ENCODE peak calls at places on chromosomes 16 and 17, in eight cellular contexts. One of them, this sample, is unnamed.

GRCh38 chr16:89101303-89102034 is 7.8 kb downstream of the ACSF3 start:
- DNase-seq in sigmoid colon: no peak
- DNase-seq in AG09309: no peak
- DNase-seq in gastrocnemius medialis: no peak
- DNase-seq in AG04449: no peak
- DNase-seq in GM10248: no peak
- DNase-seq in AG04450: no peak
- DNase-seq in prostate gland: no peak
- DNase-seq in this sample: no peak

GRCh38 chr16:53781023-53781605 is 77.2 kb downstream of the FTO start:
- DNase-seq in AG04449: no peak
- DNase-seq in gastrocnemius medialis: no peak
- DNase-seq in prostate gland: no peak
- DNase-seq in GM10248: no peak
- DNase-seq in AG04450: no peak
- DNase-seq in AG09309: no peak
- DNase-seq in sigmoid colon: no peak
- DNase-seq in this sample: no peak

GRCh38 chr16:88810868-88811599 is 694 bp downstream of the APRT start:
- DNase-seq in prostate gland: peak
- DNase-seq in AG04450: peak
- DNase-seq in AG04449: no peak
- DNase-seq in sigmoid colon: peak
- DNase-seq in GM10248: peak
- DNase-seq in gastrocnemius medialis: peak
- DNase-seq in AG09309: no peak
- DNase-seq in this sample: peak

GRCh38 chr17:44326867-44327444 is 2.3 kb upstream of the SLC25A39 start:
- DNase-seq in GM10248: peak
- DNase-seq in AG09309: peak
- DNase-seq in AG04450: peak
- DNase-seq in gastrocnemius medialis: peak
- DNase-seq in AG04449: peak
- DNase-seq in prostate gland: peak
- DNase-seq in sigmoid colon: peak
- DNase-seq in this sample: peak

GRCh38 chr17:78378225-78379133 is at the start of gene PGS1:
- DNase-seq in prostate gland: peak
- DNase-seq in AG04449: no peak
- DNase-seq in GM10248: peak
- DNase-seq in gastrocnemius medialis: peak
- DNase-seq in AG09309: no peak
- DNase-seq in sigmoid colon: peak
- DNase-seq in AG04450: no peak
- DNase-seq in this sample: peak

GRCh38 chr17:79272666-79273219 is 198.1 kb downstream of the ENGASE start:
- DNase-seq in AG09309: no peak
- DNase-seq in gastrocnemius medialis: no peak
- DNase-seq in prostate gland: no peak
- DNase-seq in AG04450: no peak
- DNase-seq in GM10248: no peak
- DNase-seq in sigmoid colon: no peak
- DNase-seq in AG04449: no peak
- DNase-seq in this sample: no peak

GRCh38 chr16:14957576-14958322 is 17.1 kb upstream of the PDXDC1 start:
- DNase-seq in gastrocnemius medialis: no peak
- DNase-seq in sigmoid colon: no peak
- DNase-seq in prostate gland: no peak
- DNase-seq in GM10248: no peak
- DNase-seq in AG09309: no peak
- DNase-seq in AG04450: no peak
- DNase-seq in AG04449: no peak
- DNase-seq in this sample: no peak

GRCh38 chr16:84740596-84741071 is 40.8 kb downstream of the USP10 start:
- DNase-seq in gastrocnemius medialis: no peak
- DNase-seq in AG04450: no peak
- DNase-seq in AG09309: no peak
- DNase-seq in prostate gland: no peak
- DNase-seq in sigmoid colon: no peak
- DNase-seq in AG04449: no peak
- DNase-seq in GM10248: no peak
- DNase-seq in this sample: no peak

GRCh38 chr17:14712471-14713075 is 411.7 kb downstream of the HS3ST3B1 start:
- DNase-seq in GM10248: no peak
- DNase-seq in sigmoid colon: no peak
- DNase-seq in AG04450: no peak
- DNase-seq in AG09309: peak
- DNase-seq in prostate gland: no peak
- DNase-seq in gastrocnemius medialis: no peak
- DNase-seq in AG04449: no peak
- DNase-seq in this sample: no peak

GRCh38 chr17:4476512-4477070 is 22.1 kb upstream of the SPNS2 start:
- DNase-seq in gastrocnemius medialis: no peak
- DNase-seq in sigmoid colon: no peak
- DNase-seq in GM10248: no peak
- DNase-seq in AG04449: no peak
- DNase-seq in AG09309: no peak
- DNase-seq in AG04450: no peak
- DNase-seq in prostate gland: peak
- DNase-seq in this sample: no peak

GRCh38 chr16:3112058-3112880 is at the start of gene ZNF205:
- DNase-seq in gastrocnemius medialis: peak
- DNase-seq in AG04449: no peak
- DNase-seq in GM10248: no peak
- DNase-seq in AG04450: no peak
- DNase-seq in sigmoid colon: peak
- DNase-seq in AG09309: peak
- DNase-seq in prostate gland: peak
- DNase-seq in this sample: no peak

GRCh38 chr17:78709119-78709681 is 72.9 kb downstream of the CYTH1 start:
- DNase-seq in AG09309: no peak
- DNase-seq in AG04449: no peak
- DNase-seq in AG04450: no peak
- DNase-seq in GM10248: peak
- DNase-seq in prostate gland: no peak
- DNase-seq in gastrocnemius medialis: no peak
- DNase-seq in sigmoid colon: no peak
- DNase-seq in this sample: peak

GRCh38 chr16:86781046-86781445 is 202.7 kb downstream of the FOXL1 start:
- DNase-seq in gastrocnemius medialis: no peak
- DNase-seq in GM10248: no peak
- DNase-seq in AG04450: no peak
- DNase-seq in AG09309: no peak
- DNase-seq in prostate gland: no peak
- DNase-seq in sigmoid colon: peak
- DNase-seq in AG04449: no peak
- DNase-seq in this sample: no peak

GRCh38 chr17:76063880-76064546 is 8.3 kb downstream of the SRP68 start:
- DNase-seq in sigmoid colon: no peak
- DNase-seq in GM10248: no peak
- DNase-seq in gastrocnemius medialis: no peak
- DNase-seq in AG04449: no peak
- DNase-seq in prostate gland: no peak
- DNase-seq in AG04450: no peak
- DNase-seq in AG09309: no peak
- DNase-seq in this sample: no peak

GRCh38 chr17:935485-935884 is 44.1 kb downstream of the NXN start:
- DNase-seq in AG04449: no peak
- DNase-seq in prostate gland: no peak
- DNase-seq in AG04450: no peak
- DNase-seq in gastrocnemius medialis: no peak
- DNase-seq in sigmoid colon: no peak
- DNase-seq in AG09309: no peak
- DNase-seq in GM10248: no peak
- DNase-seq in this sample: no peak

DNA sequence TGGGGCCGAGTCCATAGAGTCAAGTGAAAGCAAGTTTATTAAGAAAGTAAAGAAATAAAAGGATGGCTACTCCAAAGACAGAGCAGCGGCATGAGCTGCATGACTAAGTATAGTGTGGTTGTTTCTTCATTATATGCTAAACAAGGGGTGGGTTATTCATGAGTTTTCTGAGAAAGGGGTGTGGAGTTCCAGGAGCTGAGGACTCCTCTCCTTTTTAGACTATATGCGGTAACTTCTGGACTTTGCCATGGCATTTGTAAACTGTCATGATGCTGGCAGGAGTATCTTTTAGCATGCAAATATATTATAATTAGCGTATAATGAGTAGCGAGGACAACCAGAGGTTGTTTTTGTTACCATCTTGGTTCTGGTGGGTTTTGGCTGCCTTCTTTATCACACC is 820.0 kb downstream of the KCNJ2 start:
- DNase-seq in AG04450: no peak
- DNase-seq in AG09309: no peak
- DNase-seq in GM10248: no peak
- DNase-seq in AG04449: no peak
- DNase-seq in prostate gland: no peak
- DNase-seq in gastrocnemius medialis: no peak
- DNase-seq in sigmoid colon: no peak
- DNase-seq in this sample: no peak
- TF ChIP-seq CTCF in AG04450: no peak
- TF ChIP-seq CTCF in AG09309: no peak
- TF ChIP-seq CTCF in GM10248: no peak
- TF ChIP-seq CTCF in AG04449: no peak
- TF ChIP-seq CTCF in prostate gland: no peak
- TF ChIP-seq CTCF in gastrocnemius medialis: no peak
- TF ChIP-seq CTCF in sigmoid colon: no peak
- TF ChIP-seq CTCF in this sample: no peak

GRCh38 chr17:39820541-39820940 is 43.6 kb downstream of the IKZF3 start:
- DNase-seq in sigmoid colon: no peak
- DNase-seq in gastrocnemius medialis: no peak
- DNase-seq in prostate gland: no peak
- DNase-seq in AG09309: no peak
- DNase-seq in AG04449: no peak
- DNase-seq in GM10248: no peak
- DNase-seq in AG04450: no peak
- DNase-seq in this sample: no peak
- TF ChIP-seq CTCF in sigmoid colon: no peak
- TF ChIP-seq CTCF in gastrocnemius medialis: no peak
- TF ChIP-seq CTCF in prostate gland: no peak
- TF ChIP-seq CTCF in AG09309: no peak
- TF ChIP-seq CTCF in AG04449: no peak
- TF ChIP-seq CTCF in GM10248: peak
- TF ChIP-seq CTCF in AG04450: no peak
- TF ChIP-seq CTCF in this sample: peak

GRCh38 chr16:12739738-12740137 is 63.9 kb downstream of the CPPED1 start:
- DNase-seq in GM10248: no peak
- DNase-seq in sigmoid colon: no peak
- DNase-seq in AG04449: no peak
- DNase-seq in AG04450: no peak
- DNase-seq in prostate gland: no peak
- DNase-seq in gastrocnemius medialis: no peak
- DNase-seq in AG09309: no peak
- DNase-seq in this sample: no peak
- TF ChIP-seq CTCF in GM10248: no peak
- TF ChIP-seq CTCF in sigmoid colon: no peak
- TF ChIP-seq CTCF in AG04449: no peak
- TF ChIP-seq CTCF in AG04450: no peak
- TF ChIP-seq CTCF in prostate gland: no peak
- TF ChIP-seq CTCF in gastrocnemius medialis: no peak
- TF ChIP-seq CTCF in AG09309: no peak
- TF ChIP-seq CTCF in this sample: no peak

GRCh38 chr16:4327386-4327781 is 11.5 kb downstream of the GLIS2 start:
- DNase-seq in GM10248: no peak
- DNase-seq in prostate gland: no peak
- DNase-seq in AG09309: no peak
- DNase-seq in gastrocnemius medialis: no peak
- DNase-seq in AG04450: no peak
- DNase-seq in AG04449: no peak
- DNase-seq in sigmoid colon: peak
- DNase-seq in this sample: no peak
- TF ChIP-seq CTCF in GM10248: no peak
- TF ChIP-seq CTCF in prostate gland: no peak
- TF ChIP-seq CTCF in AG09309: no peak
- TF ChIP-seq CTCF in gastrocnemius medialis: no peak
- TF ChIP-seq CTCF in AG04450: no peak
- TF ChIP-seq CTCF in AG04449: no peak
- TF ChIP-seq CTCF in sigmoid colon: no peak
- TF ChIP-seq CTCF in this sample: no peak

GRCh38 chr17:7633093-7633492 is 3.2 kb downstream of the SHBG start:
- DNase-seq in AG09309: no peak
- DNase-seq in AG04449: no peak
- DNase-seq in sigmoid colon: no peak
- DNase-seq in gastrocnemius medialis: no peak
- DNase-seq in GM10248: peak
- DNase-seq in prostate gland: no peak
- DNase-seq in AG04450: no peak
- DNase-seq in this sample: peak
- TF ChIP-seq CTCF in AG09309: no peak
- TF ChIP-seq CTCF in AG04449: no peak
- TF ChIP-seq CTCF in sigmoid colon: no peak
- TF ChIP-seq CTCF in gastrocnemius medialis: no peak
- TF ChIP-seq CTCF in GM10248: no peak
- TF ChIP-seq CTCF in prostate gland: no peak
- TF ChIP-seq CTCF in AG04450: no peak
- TF ChIP-seq CTCF in this sample: peak

DNA sequence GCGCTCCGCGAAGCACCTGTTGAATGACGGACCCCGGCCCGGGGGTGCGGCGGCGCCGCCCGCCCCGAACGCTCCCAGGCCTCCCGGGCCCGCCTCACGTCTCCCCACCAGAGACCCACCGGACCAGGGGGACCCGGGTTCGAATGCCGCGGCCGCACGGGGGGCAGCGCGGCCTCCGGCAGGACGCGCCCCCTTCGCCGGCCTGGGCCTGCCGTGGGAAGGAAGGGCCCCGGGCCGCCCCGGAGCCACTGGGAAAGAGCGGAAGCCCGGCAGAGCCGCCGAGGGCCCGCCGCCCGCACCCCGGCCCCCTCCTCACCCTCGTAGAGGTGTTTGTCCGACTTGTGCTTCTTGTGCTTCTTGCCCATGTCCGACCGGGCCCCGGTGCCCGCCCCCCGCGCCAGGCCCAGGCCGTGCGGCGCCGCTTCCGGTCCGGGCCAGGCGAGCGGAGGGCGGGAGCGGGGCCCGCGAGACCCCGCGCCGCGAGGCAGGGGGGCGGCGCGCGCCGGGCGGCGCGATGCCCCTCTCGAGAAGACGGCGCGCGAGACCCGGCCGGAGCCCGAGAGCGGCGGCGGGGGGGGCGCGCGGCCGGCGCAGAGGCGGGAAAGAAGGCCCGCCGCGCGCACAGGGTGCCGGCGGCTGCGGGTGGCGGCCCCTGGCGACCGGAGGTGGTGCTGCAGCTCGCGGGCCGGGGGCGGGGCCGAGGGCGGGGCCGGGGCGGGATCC is at the start of gene BRD7:
- DNase-seq in sigmoid colon: no peak
- DNase-seq in gastrocnemius medialis: peak
- DNase-seq in prostate gland: peak
- DNase-seq in GM10248: peak
- DNase-seq in AG04449: no peak
- DNase-seq in AG09309: no peak
- DNase-seq in AG04450: no peak
- DNase-seq in this sample: peak
- TF ChIP-seq CTCF in sigmoid colon: no peak
- TF ChIP-seq CTCF in gastrocnemius medialis: peak
- TF ChIP-seq CTCF in prostate gland: peak
- TF ChIP-seq CTCF in GM10248: peak
- TF ChIP-seq CTCF in AG04449: peak
- TF ChIP-seq CTCF in AG09309: peak
- TF ChIP-seq CTCF in AG04450: peak
- TF ChIP-seq CTCF in this sample: peak

GRCh38 chr17:81471804-81472456 is 40.7 kb downstream of the ACTG1 start:
- DNase-seq in gastrocnemius medialis: peak
- DNase-seq in prostate gland: peak
- DNase-seq in AG04450: no peak
- DNase-seq in GM10248: no peak
- DNase-seq in AG09309: peak
- DNase-seq in sigmoid colon: peak
- DNase-seq in AG04449: peak
- DNase-seq in this sample: no peak
- TF ChIP-seq CTCF in gastrocnemius medialis: no peak
- TF ChIP-seq CTCF in prostate gland: peak
- TF ChIP-seq CTCF in AG04450: no peak
- TF ChIP-seq CTCF in GM10248: no peak
- TF ChIP-seq CTCF in AG09309: peak
- TF ChIP-seq CTCF in sigmoid colon: peak
- TF ChIP-seq CTCF in AG04449: peak
- TF ChIP-seq CTCF in this sample: no peak

This sample was measured in GM13977.